ENCODE peak calls at places on chromosomes 16 and 17, in eight cellular contexts. I is stimulated activated CD4-positive, alpha-beta T cell treated with anti-CD3 and anti-CD28 coated beads, Interleukin-4, amount 100 ng/mL, for 4 hours; G is fibroblast of pulmonary artery; O is RPMI7951; Q is GM23338; R is NCI-H1105; U is NCI-H2081; E is NCI-H1048. N is an unnamed sample.

GRCh38 chr17:76515291-76515949 is 14.2 kb upstream of the RHBDF2 start:
- DNase-seq in E (no peak), G (peak), O (no peak), U (no peak), R (no peak), I (peak), Q (no peak), N (peak)

GRCh38 chr17:49217651-49218413 is 7.3 kb downstream of the ABI3 start:
- DNase-seq in E (no peak), O (no peak), Q (no peak), R (no peak), G (no peak), U (no peak), I (no peak), N (no peak)

GRCh38 chr16:46747777-46748651 is at the start of gene MYLK3:
- DNase-seq in R (no peak), E (no peak), U (no peak), G (no peak), O (no peak), I (no peak), Q (peak), N (no peak)

GRCh38 chr16:2337431-2338296 is 2.9 kb downstream of the ABCA3 start:
- DNase-seq in I (no peak), E (no peak), U (peak), O (no peak), Q (no peak), G (no peak), R (no peak), N (no peak)

GRCh38 chr16:15434425-15435215 is at the start of gene BMERB1:
- DNase-seq in E (no peak), O (peak), I (peak), R (peak), G (peak), Q (peak), U (peak), N (peak)

GRCh38 chr17:16374539-16374938 is 6.4 kb upstream of the UBB start:
- DNase-seq in U (no peak), Q (no peak), I (no peak), E (no peak), O (no peak), R (no peak), G (no peak), N (no peak)

GRCh38 chr16:84015399-84015798 is 27.2 kb downstream of the SLC38A8 start:
- DNase-seq in E (no peak), U (no peak), I (no peak), O (no peak), Q (no peak), G (no peak), R (no peak), N (no peak)

GRCh38 chr16:72501739-72502653 is 330.0 kb upstream of the PMFBP1 start:
- DNase-seq in E (no peak), G (peak), I (peak), O (peak), R (peak), Q (peak), U (peak), N (peak)

GRCh38 chr16:72400257-72401078 is 228.5 kb upstream of the PMFBP1 start:
- DNase-seq in Q (peak), E (no peak), U (peak), R (no peak), O (peak), G (peak), I (no peak), N (peak)

GRCh38 chr16:49749816-49750215 is 106.1 kb downstream of the ZNF423 start:
- DNase-seq in E (no peak), O (no peak), G (no peak), I (no peak), R (no peak), Q (peak), U (no peak), N (no peak)

GRCh38 chr17:49998836-49999511 is 4.0 kb upstream of the DLX3 start:
- DNase-seq in G (no peak), E (no peak), U (no peak), O (no peak), I (no peak), Q (peak), R (no peak), N (peak)

GRCh38 chr17:46978489-46979022 is 497 bp downstream of the RPRML start:
- DNase-seq in G (no peak), U (no peak), O (no peak), E (no peak), I (peak), Q (peak), R (no peak), N (no peak)

GRCh38 chr17:35486920-35487727 is 38.6 kb upstream of the SLFN13 start:
- DNase-seq in G (peak), O (peak), R (no peak), U (no peak), I (peak), E (no peak), Q (peak), N (peak)

GRCh38 chr17:17525331-17525730 is 29.1 kb upstream of the RASD1 start:
- DNase-seq in R (no peak), E (no peak), O (no peak), U (no peak), G (no peak), I (no peak), Q (no peak), N (no peak)

GRCh38 chr17:47077576-47077975 is 98.5 kb upstream of the RPRML start:
- DNase-seq in O (no peak), R (no peak), U (no peak), I (no peak), Q (no peak), G (peak), E (no peak), N (no peak)